ENCODE peak calls at places on chromosomes 3 and 15, in four cellular contexts. F is CD4-positive, alpha-beta T cell; H is caudate nucleus; I is substantia nigra. T is an unnamed sample.

GRCh38 chr3:24363242-24363641 is 131.4 kb downstream of the THRB start:
- DNase-seq in F (no peak), H (no peak), I (no peak), T (no peak)

GRCh38 chr3:129727707-129728106 is 121.2 kb upstream of the PLXND1 start:
- DNase-seq in F (no peak), H (no peak), I (no peak), T (no peak)

GRCh38 chr15:69141286-69141701 is 19.1 kb upstream of the GLCE start:
- DNase-seq in F (no peak), H (no peak), I (no peak), T (no peak)

GRCh38 chr3:46006646-46007045 is 11.0 kb upstream of the FYCO1 start:
- DNase-seq in F (no peak), H (no peak), I (no peak), T (no peak)

GRCh38 chr15:83843511-83843910 is 189.6 kb downstream of the ADAMTSL3 start:
- DNase-seq in F (no peak), H (no peak), I (no peak), T (no peak)

GRCh38 chr3:143525408-143525807 is 322.9 kb downstream of the SLC9A9 start:
- DNase-seq in F (no peak), H (no peak), I (no peak), T (no peak)

GRCh38 chr3:114363554-114364202 is 69.8 kb downstream of the TIGIT start:
- DNase-seq in F (no peak), H (no peak), I (no peak), T (no peak)

GRCh38 chr3:186589856-186590579 is 19.5 kb downstream of the DNAJB11 start:
- DNase-seq in F (no peak), H (no peak), I (no peak), T (no peak)

GRCh38 chr15:69576948-69577351 is 124.3 kb downstream of the RPLP1 start:
- DNase-seq in F (no peak), H (no peak), I (no peak), T (no peak)

GRCh38 chr3:22117091-22117490 is 366.1 kb upstream of the ZNF385D start:
- DNase-seq in F (no peak), H (no peak), I (no peak), T (no peak)

GRCh38 chr3:127209155-127209839 is 16.4 kb downstream of the PRR23E start:
- DNase-seq in F (no peak), H (no peak), I (no peak), T (peak)

GRCh38 chr3:127210654-127210943 is 17.7 kb downstream of the PRR23E start:
- DNase-seq in F (no peak), H (no peak), I (no peak), T (no peak)

GRCh38 chr3:127208483-127209100 is 15.7 kb downstream of the PRR23E start:
- DNase-seq in F (no peak), H (no peak), I (no peak), T (peak)

GRCh38 chr3:127211118-127212060 is 18.5 kb downstream of the PRR23E start:
- DNase-seq in F (no peak), H (no peak), I (no peak), T (peak)

DNA sequence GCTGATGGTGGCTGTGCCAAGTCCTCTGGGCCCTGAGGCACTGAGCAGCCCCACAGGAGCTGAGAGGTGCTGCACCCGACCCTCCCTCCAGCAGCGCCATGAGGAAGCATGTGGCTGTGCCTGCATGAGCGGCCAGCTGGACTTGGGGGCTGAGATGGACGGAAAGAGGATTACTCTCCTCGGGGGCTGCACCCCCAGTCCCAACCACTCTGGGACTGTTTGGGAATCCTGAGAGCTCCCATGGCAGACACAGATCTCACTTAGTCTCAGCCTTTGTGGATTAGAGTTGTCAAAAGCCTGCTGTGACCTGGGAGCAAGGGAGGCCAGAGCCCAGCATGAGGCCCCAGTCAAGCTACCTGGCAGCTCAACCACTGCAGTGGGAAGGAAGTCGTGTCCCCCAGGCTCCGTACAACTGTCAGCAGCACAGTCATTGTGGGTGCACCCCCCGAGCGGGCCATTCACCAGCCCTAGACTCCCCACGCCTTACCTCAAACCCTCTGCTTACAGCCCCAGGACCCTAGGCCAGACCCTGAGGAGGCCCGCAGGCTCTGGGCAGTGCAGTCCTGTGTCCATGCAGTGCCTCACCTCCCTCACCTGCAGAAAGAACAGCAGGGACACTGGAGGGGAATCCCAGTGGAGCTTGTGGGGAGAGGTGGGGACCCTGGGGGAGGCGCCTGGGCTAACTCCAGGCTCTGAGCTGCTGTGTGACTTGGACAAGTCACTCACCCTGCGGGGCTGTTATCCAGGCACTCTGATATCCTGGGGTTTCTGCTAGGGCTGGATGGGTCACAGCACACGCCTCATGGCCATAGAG is 17.1 kb downstream of the PRR23E start:
- DNase-seq in F (no peak), H (no peak), I (no peak), T (no peak)
- H3K27ac ChIP-seq in F (no peak), H (no peak), I (no peak), T (no peak)

GRCh38 chr3:9685216-9686049 is 18.2 kb upstream of the CPNE9 start:
- DNase-seq in F (no peak), H (no peak), I (no peak), T (no peak)

GRCh38 chr3:9687514-9687913 is 16.1 kb upstream of the CPNE9 start:
- DNase-seq in F (no peak), H (no peak), I (no peak), T (no peak)

GRCh38 chr3:9686050-9686384 is 17.6 kb upstream of the CPNE9 start:
- DNase-seq in F (no peak), H (no peak), I (no peak), T (no peak)

GRCh38 chr3:9688961-9689360 is 14.7 kb upstream of the CPNE9 start:
- DNase-seq in F (no peak), H (no peak), I (no peak), T (no peak)

GRCh38 chr3:9686703-9687102 is 16.9 kb upstream of the CPNE9 start:
- DNase-seq in F (no peak), H (no peak), I (no peak), T (no peak)
- H3K27ac ChIP-seq in F (no peak), H (no peak), I (no peak), T (no peak)

GRCh38 chr15:65292938-65293518 is 2.8 kb upstream of the RNU5A-1 start:
- DNase-seq in F (no peak), H (no peak), I (no peak), T (no peak)
- H3K27ac ChIP-seq in F (no peak), H (no peak), I (no peak), T (no peak)

DNA sequence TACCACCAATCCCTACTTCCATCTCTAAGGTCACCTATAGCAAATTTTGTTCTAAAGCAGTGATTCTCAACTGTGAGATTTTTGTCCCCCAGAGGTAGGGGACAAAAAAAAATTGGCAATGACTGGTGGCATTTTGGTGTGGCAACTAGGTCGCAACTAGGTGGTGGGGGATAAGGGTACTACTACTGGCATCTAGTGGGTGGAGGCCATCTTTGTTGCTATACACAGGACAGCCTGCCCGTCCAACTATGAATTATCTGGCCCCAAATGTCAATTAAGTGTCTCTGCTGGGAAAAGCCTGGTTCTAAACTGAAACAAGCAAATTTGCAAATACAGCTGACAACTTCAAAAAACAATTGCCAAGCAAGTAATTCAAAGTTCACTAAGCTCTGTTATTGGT is 1.4 kb downstream of the MTMR10 start:
- DNase-seq in F (no peak), H (no peak), I (no peak), T (no peak)
- H3K27ac ChIP-seq in F (no peak), H (peak), I (peak), T (peak)

GRCh38 chr3:172099495-172099808 is 60.1 kb downstream of the FNDC3B start:
- DNase-seq in F (no peak), H (no peak), I (no peak), T (no peak)
- H3K27ac ChIP-seq in F (no peak), H (no peak), I (no peak), T (no peak)

GRCh38 chr3:14372587-14372986 is 29.8 kb upstream of the SLC6A6 start:
- DNase-seq in F (no peak), H (no peak), I (no peak), T (no peak)

GRCh38 chr3:14369675-14370669 is 32.4 kb upstream of the SLC6A6 start:
- DNase-seq in F (no peak), H (no peak), I (no peak), T (no peak)

GRCh38 chr3:14370719-14371572 is 31.5 kb upstream of the SLC6A6 start:
- DNase-seq in F (no peak), H (no peak), I (no peak), T (no peak)

GRCh38 chr3:14373753-14374376 is 28.5 kb upstream of the SLC6A6 start:
- DNase-seq in F (no peak), H (no peak), I (no peak), T (no peak)

GRCh38 chr3:14371573-14372474 is 30.6 kb upstream of the SLC6A6 start:
- DNase-seq in F (no peak), H (no peak), I (peak), T (no peak)
- H3K27ac ChIP-seq in F (no peak), H (no peak), I (no peak), T (no peak)

DNA sequence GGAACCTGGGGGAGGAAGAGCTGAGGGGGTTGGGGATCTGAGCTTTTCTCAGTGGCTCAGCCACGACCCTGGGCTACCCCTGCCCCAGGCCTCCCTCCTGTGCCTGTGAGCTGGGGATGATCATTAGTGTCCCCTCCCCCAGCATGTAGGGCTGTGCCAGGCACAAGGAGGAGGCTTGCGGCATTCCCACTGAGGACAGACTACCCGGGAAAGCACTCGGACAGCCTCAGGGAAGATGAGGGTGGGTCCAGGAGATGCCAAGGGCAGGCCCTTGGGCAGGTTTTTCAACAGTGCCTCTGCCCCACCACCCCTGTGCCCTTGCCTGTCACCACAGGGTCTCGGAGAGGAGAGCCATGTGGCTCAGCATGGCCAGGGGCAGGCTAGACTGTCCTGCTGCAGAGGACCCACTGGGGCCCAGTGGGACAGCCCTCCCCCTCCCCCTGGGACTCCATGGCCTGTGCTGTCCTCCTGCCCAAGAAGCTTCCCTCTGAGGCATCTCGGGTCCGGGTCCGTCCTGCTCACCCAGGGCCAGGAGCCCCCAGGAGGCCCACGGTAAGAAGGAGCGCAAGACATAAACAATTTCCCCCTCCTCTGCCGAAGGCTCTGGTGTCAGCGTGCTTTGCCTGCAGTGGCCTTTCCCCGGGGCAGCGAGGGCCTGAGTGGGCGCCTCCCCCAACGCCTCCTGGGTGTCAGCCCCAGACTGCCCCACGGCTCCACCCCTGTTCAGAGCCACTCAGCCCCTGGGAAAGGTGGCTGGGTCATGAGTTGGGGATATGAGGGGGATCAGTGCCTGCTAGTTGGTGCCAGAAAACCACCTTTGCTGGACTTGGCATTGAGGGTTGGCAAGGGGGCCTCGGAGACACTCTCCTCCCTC is 192.5 kb downstream of the GOLGA6L6 start:
- DNase-seq in F (no peak), H (no peak), I (no peak), T (peak)
- H3K27ac ChIP-seq in F (no peak), H (no peak), I (no peak), T (no peak)

GRCh38 chr15:66705277-66705927 is 3.4 kb downstream of the SMAD6 start:
- DNase-seq in F (no peak), H (no peak), I (no peak), T (no peak)

GRCh38 chr15:66706225-66706732 is 4.2 kb downstream of the SMAD6 start:
- DNase-seq in F (no peak), H (no peak), I (no peak), T (no peak)

GRCh38 chr15:66707310-66708160 is 5.5 kb downstream of the SMAD6 start:
- DNase-seq in F (no peak), H (no peak), I (no peak), T (no peak)

GRCh38 chr15:66708389-66708788 is 6.4 kb downstream of the SMAD6 start:
- DNase-seq in F (no peak), H (no peak), I (no peak), T (no peak)

GRCh38 chr15:66706840-66707239 is 4.8 kb downstream of the SMAD6 start:
- DNase-seq in F (no peak), H (no peak), I (no peak), T (no peak)
- H3K27ac ChIP-seq in F (no peak), H (no peak), I (no peak), T (peak)

GRCh38 chr15:57436961-57437360 is 60.7 kb downstream of the CGNL1 start:
- DNase-seq in F (no peak), H (no peak), I (no peak), T (no peak)
- H3K27ac ChIP-seq in F (no peak), H (no peak), I (no peak), T (no peak)